ENCODE peak calls at places on chromosome 2, in five cellular contexts. One of them, this sample, is unnamed.

GRCh38 chr2:11248-11941 is 34.9 kb downstream of the FAM110C start:
- DNase-seq in astrocyte of the spinal cord: peak
- DNase-seq in breast epithelium: peak
- DNase-seq in AG04449: no peak
- DNase-seq in A549: peak
- DNase-seq in this sample: no peak

GRCh38 chr2:242056785-242057184 is 187.3 kb downstream of the RTP5 start:
- DNase-seq in astrocyte of the spinal cord: no peak
- DNase-seq in breast epithelium: no peak
- DNase-seq in AG04449: no peak
- DNase-seq in A549: no peak
- DNase-seq in this sample: no peak

GRCh38 chr2:180505203-180505602 is 475.2 kb upstream of the UBE2E3 start:
- DNase-seq in astrocyte of the spinal cord: peak
- DNase-seq in breast epithelium: no peak
- DNase-seq in AG04449: no peak
- DNase-seq in A549: no peak
- DNase-seq in this sample: no peak

GRCh38 chr2:174600349-174600748 is 2.7 kb upstream of the WIPF1 start:
- DNase-seq in astrocyte of the spinal cord: no peak
- DNase-seq in breast epithelium: no peak
- DNase-seq in AG04449: no peak
- DNase-seq in A549: no peak
- DNase-seq in this sample: no peak

GRCh38 chr2:111626862-111627163 is 257.2 kb downstream of the ANAPC1 start:
- DNase-seq in astrocyte of the spinal cord: no peak
- DNase-seq in breast epithelium: no peak
- DNase-seq in AG04449: no peak
- DNase-seq in A549: no peak
- DNase-seq in this sample: no peak

GRCh38 chr2:8488001-8488738 is 193.7 kb upstream of the ID2 start:
- DNase-seq in astrocyte of the spinal cord: peak
- DNase-seq in breast epithelium: no peak
- DNase-seq in AG04449: no peak
- DNase-seq in A549: no peak
- DNase-seq in this sample: no peak

GRCh38 chr2:37414470-37414949 is 70.1 kb downstream of the QPCT start:
- DNase-seq in astrocyte of the spinal cord: peak
- DNase-seq in breast epithelium: no peak
- DNase-seq in AG04449: no peak
- DNase-seq in A549: peak
- DNase-seq in this sample: no peak

GRCh38 chr2:163247151-163247872 is 408.7 kb upstream of the KCNH7 start:
- DNase-seq in astrocyte of the spinal cord: no peak
- DNase-seq in breast epithelium: no peak
- DNase-seq in AG04449: no peak
- DNase-seq in A549: no peak
- DNase-seq in this sample: no peak

GRCh38 chr2:127909019-127909418 is 23.3 kb upstream of the AMMECR1L start:
- DNase-seq in astrocyte of the spinal cord: no peak
- DNase-seq in breast epithelium: no peak
- DNase-seq in AG04449: no peak
- DNase-seq in A549: peak
- DNase-seq in this sample: no peak

GRCh38 chr2:7025098-7025497 is 107.9 kb downstream of the RNF144A start:
- DNase-seq in astrocyte of the spinal cord: no peak
- DNase-seq in breast epithelium: no peak
- DNase-seq in AG04449: no peak
- DNase-seq in A549: no peak
- DNase-seq in this sample: no peak
- TF ChIP-seq CTCF in astrocyte of the spinal cord: no peak
- TF ChIP-seq CTCF in breast epithelium: no peak
- TF ChIP-seq CTCF in AG04449: no peak
- TF ChIP-seq CTCF in A549: no peak
- TF ChIP-seq CTCF in this sample: no peak

DNA sequence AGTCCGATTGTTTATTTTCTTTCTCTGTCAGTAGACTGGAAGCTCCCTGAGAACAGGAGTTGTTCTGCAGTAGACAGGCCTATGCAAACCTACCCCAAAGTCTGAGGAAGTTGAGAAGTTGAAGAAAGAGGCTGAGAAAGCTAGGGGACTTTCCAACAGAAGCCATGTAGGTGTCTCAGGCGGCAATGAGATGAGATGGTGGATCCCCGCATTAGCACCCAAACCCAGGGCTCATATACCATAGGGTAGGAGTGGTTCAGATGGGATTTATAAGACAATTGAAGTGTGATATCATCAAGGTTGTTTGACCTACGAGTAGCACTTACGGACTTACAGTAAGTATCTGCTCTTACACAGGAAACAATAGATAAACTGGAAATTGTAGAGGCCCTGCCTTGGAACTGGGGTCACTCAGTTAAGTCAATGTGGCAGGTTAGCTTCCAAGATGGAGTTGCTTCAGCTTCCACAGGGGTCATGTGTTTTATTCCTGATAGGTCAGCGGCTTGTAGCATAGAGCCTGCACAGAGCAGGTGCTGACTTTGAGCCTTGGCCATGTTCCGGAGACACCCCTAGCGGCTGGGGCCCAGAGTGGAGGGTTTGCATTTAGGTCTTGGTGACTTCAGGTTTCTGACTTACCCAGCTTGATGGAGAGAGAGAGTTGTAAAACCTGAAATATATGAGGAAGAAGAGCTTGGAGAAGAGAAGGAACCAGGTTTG is 2.3 kb upstream of the PSD4 start:
- DNase-seq in astrocyte of the spinal cord: no peak
- DNase-seq in breast epithelium: no peak
- DNase-seq in AG04449: no peak
- DNase-seq in A549: no peak
- DNase-seq in this sample: no peak
- H3K4me3 ChIP-seq in astrocyte of the spinal cord: no peak
- H3K4me3 ChIP-seq in breast epithelium: no peak
- H3K4me3 ChIP-seq in AG04449: no peak
- H3K4me3 ChIP-seq in A549: no peak
- H3K4me3 ChIP-seq in this sample: no peak

GRCh38 chr2:98608962-98609604 is 694 bp downstream of the UNC50 start:
- DNase-seq in astrocyte of the spinal cord: peak
- DNase-seq in breast epithelium: no peak
- DNase-seq in AG04449: no peak
- DNase-seq in A549: peak
- DNase-seq in this sample: no peak

GRCh38 chr2:98606431-98606830 is 1.9 kb downstream of the COA5 start:
- DNase-seq in astrocyte of the spinal cord: no peak
- DNase-seq in breast epithelium: no peak
- DNase-seq in AG04449: no peak
- DNase-seq in A549: no peak
- DNase-seq in this sample: no peak

GRCh38 chr2:98607741-98608117 is 583 bp downstream of the COA5 start:
- DNase-seq in astrocyte of the spinal cord: peak
- DNase-seq in breast epithelium: no peak
- DNase-seq in AG04449: no peak
- DNase-seq in A549: no peak
- DNase-seq in this sample: no peak

GRCh38 chr2:98607104-98607503 is 1.2 kb downstream of the COA5 start:
- DNase-seq in astrocyte of the spinal cord: no peak
- DNase-seq in breast epithelium: no peak
- DNase-seq in AG04449: no peak
- DNase-seq in A549: no peak
- DNase-seq in this sample: no peak

GRCh38 chr2:98608118-98608961 is at the start of the genes COA5 and UNC50:
- DNase-seq in astrocyte of the spinal cord: peak
- DNase-seq in breast epithelium: peak
- DNase-seq in AG04449: no peak
- DNase-seq in A549: peak
- DNase-seq in this sample: peak
- TF ChIP-seq CTCF in astrocyte of the spinal cord: peak
- TF ChIP-seq CTCF in breast epithelium: peak
- TF ChIP-seq CTCF in AG04449: peak
- TF ChIP-seq CTCF in A549: no peak
- TF ChIP-seq CTCF in this sample: no peak

GRCh38 chr2:231661422-231662027 is 46.8 kb upstream of the PTMA start:
- DNase-seq in astrocyte of the spinal cord: no peak
- DNase-seq in breast epithelium: no peak
- DNase-seq in AG04449: no peak
- DNase-seq in A549: no peak
- DNase-seq in this sample: no peak

GRCh38 chr2:231662028-231662810 is 46.1 kb upstream of the PTMA start:
- DNase-seq in astrocyte of the spinal cord: peak
- DNase-seq in breast epithelium: peak
- DNase-seq in AG04449: peak
- DNase-seq in A549: peak
- DNase-seq in this sample: no peak

GRCh38 chr2:231664727-231665126 is 43.6 kb upstream of the PTMA start:
- DNase-seq in astrocyte of the spinal cord: no peak
- DNase-seq in breast epithelium: no peak
- DNase-seq in AG04449: no peak
- DNase-seq in A549: no peak
- DNase-seq in this sample: no peak

GRCh38 chr2:231663458-231664290 is 44.7 kb upstream of the PTMA start:
- DNase-seq in astrocyte of the spinal cord: no peak
- DNase-seq in breast epithelium: no peak
- DNase-seq in AG04449: no peak
- DNase-seq in A549: no peak
- DNase-seq in this sample: no peak

DNA sequence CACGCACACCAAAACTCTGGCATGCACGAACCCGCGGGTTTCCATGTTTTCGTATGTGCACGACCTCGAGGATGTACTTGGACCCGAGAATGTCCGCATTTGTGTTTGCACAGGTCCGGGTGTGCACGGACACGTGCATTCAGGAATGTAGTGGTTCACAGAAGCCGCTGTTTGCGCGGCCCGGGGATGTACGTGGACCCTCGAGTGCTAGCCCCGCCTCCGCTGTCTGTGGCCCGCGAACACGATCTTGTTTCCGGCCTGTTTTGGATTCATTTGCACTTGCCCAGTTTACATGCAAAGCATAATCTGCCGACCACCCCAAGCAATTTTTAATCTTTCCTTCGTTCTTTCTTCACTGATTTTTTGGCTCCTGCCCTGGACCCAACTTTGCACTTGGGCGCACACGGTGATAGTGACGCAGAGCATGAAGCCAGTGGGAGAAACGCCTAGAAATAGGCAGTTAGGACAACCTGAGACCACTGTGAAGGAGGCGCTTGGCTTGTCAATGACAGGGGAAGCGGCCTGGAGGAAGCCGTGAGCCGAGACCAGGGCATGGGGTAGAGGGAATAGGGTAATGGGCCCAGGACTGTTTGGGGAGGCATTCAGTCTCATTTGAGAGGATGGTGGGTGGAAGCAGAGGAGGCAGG is 45.4 kb upstream of the PTMA start:
- DNase-seq in astrocyte of the spinal cord: no peak
- DNase-seq in breast epithelium: no peak
- DNase-seq in AG04449: no peak
- DNase-seq in A549: no peak
- DNase-seq in this sample: no peak
- H3K4me3 ChIP-seq in astrocyte of the spinal cord: no peak
- H3K4me3 ChIP-seq in breast epithelium: peak
- H3K4me3 ChIP-seq in AG04449: peak
- H3K4me3 ChIP-seq in A549: peak
- H3K4me3 ChIP-seq in this sample: no peak

GRCh38 chr2:46771309-46771708 is 144.3 kb downstream of the MCFD2 start:
- DNase-seq in astrocyte of the spinal cord: no peak
- DNase-seq in breast epithelium: no peak
- DNase-seq in AG04449: no peak
- DNase-seq in A549: peak
- DNase-seq in this sample: no peak

GRCh38 chr2:46770622-46771021 is 145.0 kb downstream of the MCFD2 start:
- DNase-seq in astrocyte of the spinal cord: peak
- DNase-seq in breast epithelium: no peak
- DNase-seq in AG04449: peak
- DNase-seq in A549: peak
- DNase-seq in this sample: peak

GRCh38 chr2:46772500-46772899 is 143.1 kb downstream of the MCFD2 start:
- DNase-seq in astrocyte of the spinal cord: no peak
- DNase-seq in breast epithelium: no peak
- DNase-seq in AG04449: no peak
- DNase-seq in A549: no peak
- DNase-seq in this sample: no peak

GRCh38 chr2:46767706-46768105 is 147.9 kb downstream of the MCFD2 start:
- DNase-seq in astrocyte of the spinal cord: no peak
- DNase-seq in breast epithelium: no peak
- DNase-seq in AG04449: no peak
- DNase-seq in A549: no peak
- DNase-seq in this sample: no peak

DNA sequence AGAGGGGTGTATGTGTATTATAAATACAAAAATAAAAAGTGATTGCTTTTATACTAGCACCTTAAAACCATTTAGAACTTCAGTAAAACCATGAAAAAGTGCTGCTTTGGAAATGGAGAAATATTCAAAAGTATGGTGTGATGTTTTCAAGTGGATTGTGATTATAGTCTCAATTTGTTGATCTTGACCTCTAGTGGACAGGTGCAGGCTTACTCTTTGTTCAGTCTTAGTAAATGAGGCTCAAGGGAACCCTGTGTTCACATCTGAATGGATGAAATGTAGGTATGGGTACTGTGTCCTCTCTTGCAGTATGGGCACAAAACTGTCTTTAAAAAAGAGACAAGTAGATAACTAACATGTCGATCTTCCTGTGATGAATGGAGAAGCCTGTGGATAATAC is 145.8 kb downstream of the MCFD2 start:
- DNase-seq in astrocyte of the spinal cord: no peak
- DNase-seq in breast epithelium: no peak
- DNase-seq in AG04449: no peak
- DNase-seq in A549: peak
- DNase-seq in this sample: no peak
- TF ChIP-seq CTCF in astrocyte of the spinal cord: no peak
- TF ChIP-seq CTCF in breast epithelium: no peak
- TF ChIP-seq CTCF in AG04449: no peak
- TF ChIP-seq CTCF in A549: peak
- TF ChIP-seq CTCF in this sample: peak

GRCh38 chr2:99278793-99279291 is 22.2 kb downstream of the LYG1 start:
- DNase-seq in astrocyte of the spinal cord: peak
- DNase-seq in breast epithelium: no peak
- DNase-seq in AG04449: peak
- DNase-seq in A549: peak
- DNase-seq in this sample: peak
- H3K4me3 ChIP-seq in astrocyte of the spinal cord: no peak
- H3K4me3 ChIP-seq in breast epithelium: no peak
- H3K4me3 ChIP-seq in AG04449: peak
- H3K4me3 ChIP-seq in A549: no peak
- H3K4me3 ChIP-seq in this sample: no peak

DNA sequence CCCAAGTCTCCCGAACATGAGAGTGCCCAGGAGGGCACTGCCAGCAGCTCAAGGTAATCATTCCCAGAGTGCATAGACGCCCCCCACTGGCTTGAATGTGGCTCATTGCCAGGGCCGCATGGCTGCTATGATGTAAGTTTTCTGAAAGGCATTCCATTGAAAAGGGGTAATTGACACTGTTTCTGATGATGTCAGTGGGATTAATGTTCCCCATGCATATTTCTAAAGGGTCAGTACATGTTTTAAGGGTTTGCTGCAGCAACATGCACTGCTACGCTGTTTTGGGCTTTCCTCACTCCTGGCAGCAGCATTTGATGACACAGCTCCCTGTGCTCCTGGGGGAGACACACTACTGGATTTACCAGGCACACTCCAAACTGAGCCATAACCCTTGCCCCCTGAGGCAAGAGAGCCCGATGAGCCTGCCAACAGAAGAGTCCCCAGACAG is 36.7 kb downstream of the KIAA2012 start:
- DNase-seq in astrocyte of the spinal cord: peak
- DNase-seq in breast epithelium: no peak
- DNase-seq in AG04449: no peak
- DNase-seq in A549: no peak
- DNase-seq in this sample: no peak
- TF ChIP-seq CTCF in astrocyte of the spinal cord: no peak
- TF ChIP-seq CTCF in breast epithelium: no peak
- TF ChIP-seq CTCF in AG04449: no peak
- TF ChIP-seq CTCF in A549: no peak
- TF ChIP-seq CTCF in this sample: no peak

This sample was measured in kidney epithelial cell.